ENCODE peak calls at places on chromosomes 13 and 19, in four cellular contexts. K, Z, N and V are unnamed samples.

GRCh38 chr19:10888421-10888866 is 17.1 kb downstream of the CARM1 start:
- DNase-seq in K (no peak), Z (no peak), N (no peak), V (no peak)

GRCh38 chr13:50224534-50224933 is 209.3 kb downstream of the KCNRG start:
- DNase-seq in K (peak), Z (no peak), N (no peak), V (no peak)

GRCh38 chr13:46051958-46052313 is 610 bp downstream of the ZC3H13 start:
- DNase-seq in K (no peak), Z (no peak), N (peak), V (no peak)

GRCh38 chr13:62687727-62688126 is 1272.1 kb upstream of the PCDH20 start:
- DNase-seq in K (no peak), Z (no peak), N (no peak), V (no peak)

GRCh38 chr19:54180691-54181091 is 7.7 kb upstream of the TMC4 start:
- DNase-seq in K (no peak), Z (no peak), N (no peak), V (no peak)

GRCh38 chr13:25874064-25874737 is 177.6 kb downstream of the SHISA2 start:
- DNase-seq in K (no peak), Z (no peak), N (no peak), V (no peak)

GRCh38 chr19:35521124-35521743 is 6.9 kb downstream of the SBSN start:
- DNase-seq in K (no peak), Z (no peak), N (no peak), V (no peak)

GRCh38 chr19:23002690-23003422 is at the start of gene ZNF728:
- DNase-seq in K (no peak), Z (no peak), N (peak), V (no peak)

GRCh38 chr13:74891610-74892009 is 590.4 kb downstream of the TBC1D4 start:
- DNase-seq in K (peak), Z (no peak), N (no peak), V (no peak)

GRCh38 chr19:16200038-16200775 is 2.5 kb downstream of the AP1M1 start:
- DNase-seq in K (peak), Z (no peak), N (peak), V (no peak)

GRCh38 chr19:58261968-58262921 is 16.5 kb upstream of the ZNF8 start:
- DNase-seq in K (peak), Z (no peak), N (no peak), V (no peak)

GRCh38 chr13:105462981-105463380 is 1072.5 kb downstream of the EFNB2 start:
- DNase-seq in K (no peak), Z (no peak), N (no peak), V (no peak)

GRCh38 chr19:55703790-55704215 is 28.8 kb downstream of the EPN1 start:
- DNase-seq in K (peak), Z (no peak), N (peak), V (peak)

GRCh38 chr13:78768950-78769349 is 110.0 kb upstream of the OBI1 start:
- DNase-seq in K (no peak), Z (no peak), N (no peak), V (no peak)

GRCh38 chr19:38687837-38688378 is 40.5 kb downstream of the ACTN4 start:
- DNase-seq in K (no peak), Z (no peak), N (no peak), V (no peak)
- H3K27ac ChIP-seq in K (peak), Z (no peak), N (peak), V (no peak)

DNA sequence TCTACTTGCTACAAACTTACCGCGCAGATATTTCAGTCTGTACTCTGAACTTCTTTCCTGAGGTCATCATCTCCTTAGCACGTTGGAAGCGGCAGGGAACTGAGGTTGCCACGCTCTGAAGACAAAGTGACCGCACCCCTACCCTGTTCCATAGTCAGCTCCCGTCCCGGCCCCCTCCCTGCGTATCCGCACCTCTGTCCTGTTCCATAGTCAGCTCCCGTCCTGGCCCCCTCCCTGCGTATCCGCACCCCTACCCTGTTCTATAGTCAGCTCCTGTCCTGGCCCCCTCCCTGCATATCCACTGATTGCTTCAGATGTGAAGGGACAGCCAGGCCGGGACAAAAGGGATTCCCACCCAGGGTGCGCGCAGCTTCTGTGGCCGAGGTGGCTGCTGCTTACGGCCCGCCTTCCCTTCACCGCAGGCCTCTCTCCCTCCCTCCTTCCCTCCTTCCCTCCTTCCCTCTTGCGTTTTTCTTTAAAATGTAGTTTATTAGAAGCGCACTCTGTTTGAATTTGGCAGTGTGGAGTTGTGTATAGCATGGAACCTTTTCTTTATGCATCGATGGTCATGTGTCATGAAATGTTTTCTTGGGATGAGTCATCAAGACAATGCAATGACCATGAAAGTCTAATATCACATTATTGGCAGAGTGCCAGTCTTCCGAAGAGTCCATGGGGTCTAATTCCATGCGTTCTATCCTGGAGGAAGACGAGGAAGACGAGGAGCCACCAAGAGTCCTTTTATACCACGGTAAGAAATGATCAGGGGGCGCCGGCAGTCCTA is 21.9 kb upstream of the NDUFS7 start:
- DNase-seq in K (peak), Z (no peak), N (no peak), V (no peak)
- H3K4me3 ChIP-seq in K (peak), Z (no peak), N (no peak), V (no peak)

DNA sequence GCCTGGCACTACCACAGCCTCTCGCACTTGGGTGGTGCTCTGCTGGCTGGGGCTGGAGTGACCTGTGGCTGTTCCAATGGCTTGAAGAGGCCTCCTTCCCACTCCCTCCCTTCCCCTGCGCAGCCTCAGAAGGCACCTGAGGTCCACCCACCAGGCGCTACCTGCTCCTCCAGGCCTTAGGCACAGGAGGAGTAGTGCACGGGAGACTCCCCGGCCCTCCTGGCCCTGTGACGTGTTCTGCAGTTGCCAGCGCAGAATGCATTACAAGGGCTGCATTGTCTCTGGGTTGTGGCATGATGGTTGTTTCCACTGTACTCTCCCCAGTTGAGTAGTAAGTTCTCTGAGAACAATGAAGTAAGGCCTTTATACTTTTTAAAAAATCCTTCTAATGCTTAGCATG is 128.6 kb downstream of the TEX29 start:
- DNase-seq in K (no peak), Z (no peak), N (no peak), V (no peak)
- H3K27ac ChIP-seq in K (no peak), Z (no peak), N (no peak), V (no peak)

DNA sequence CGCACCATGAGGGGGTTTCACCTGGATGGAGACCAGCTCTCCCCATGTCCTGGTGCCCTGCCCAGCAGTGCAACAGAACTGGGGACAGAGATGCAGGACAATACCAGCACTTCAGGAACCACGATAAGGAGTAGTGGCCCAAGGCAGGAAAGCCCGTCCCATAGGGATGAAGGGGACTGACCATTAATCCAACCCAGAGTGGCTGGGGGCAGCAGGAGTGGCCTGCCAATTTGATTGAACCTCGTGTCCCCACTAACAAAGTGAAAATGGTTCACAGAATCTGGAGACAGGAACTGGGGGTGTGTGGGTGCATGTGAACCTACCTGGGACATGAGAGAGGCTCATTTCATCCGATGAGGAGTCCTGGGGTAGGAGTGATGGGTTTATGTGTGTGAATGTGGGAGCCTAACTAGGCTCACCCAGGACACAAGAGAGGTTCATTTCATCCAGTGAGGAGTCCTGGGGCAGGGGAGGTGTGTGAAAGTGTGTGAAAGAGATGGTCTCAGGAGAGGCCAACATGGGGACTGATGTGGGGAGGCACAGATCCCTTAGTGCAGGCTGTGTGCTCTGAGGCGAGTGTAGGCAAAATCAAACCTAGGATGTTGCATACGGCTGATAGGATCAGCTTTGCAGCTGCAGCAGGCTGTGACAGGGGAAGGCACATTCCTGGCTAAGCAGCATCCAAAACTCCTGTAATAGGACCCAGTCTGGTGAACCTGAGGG is 98.2 kb downstream of the ZNF429 start:
- DNase-seq in K (peak), Z (no peak), N (no peak), V (no peak)
- H3K4me3 ChIP-seq in K (peak), Z (peak), N (peak), V (peak)

DNA sequence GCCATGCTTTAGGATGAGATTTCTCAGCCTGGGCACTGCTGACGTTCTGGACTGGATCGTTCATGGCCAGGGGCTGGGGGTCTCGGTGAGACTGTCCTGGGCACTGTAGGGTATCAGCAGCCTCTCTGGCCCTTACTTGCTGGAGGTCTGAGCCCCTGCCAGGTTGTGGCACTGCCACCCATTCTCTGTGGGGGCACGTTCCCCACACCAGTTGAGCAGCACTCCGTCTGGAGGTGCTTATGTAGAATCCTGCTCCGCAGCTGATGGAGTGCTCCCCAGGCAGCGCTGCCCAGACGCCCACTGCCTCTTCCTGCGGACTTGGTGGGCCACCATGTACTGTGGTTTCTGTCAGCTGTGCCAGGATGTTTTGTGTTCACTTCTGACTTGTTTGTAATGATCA is 41.2 kb upstream of the TEX29 start:
- DNase-seq in K (no peak), Z (no peak), N (no peak), V (no peak)
- H3K27ac ChIP-seq in K (no peak), Z (no peak), N (no peak), V (no peak)

GRCh38 chr13:77358001-77358400 is 31.1 kb upstream of the MYCBP2 start:
- DNase-seq in K (no peak), Z (no peak), N (no peak), V (no peak)
- H3K4me3 ChIP-seq in K (no peak), Z (no peak), N (no peak), V (no peak)

GRCh38 chr13:95115525-95115924 is 185.7 kb downstream of the ABCC4 start:
- DNase-seq in K (no peak), Z (no peak), N (no peak), V (no peak)
- H3K27ac ChIP-seq in K (no peak), Z (no peak), N (no peak), V (no peak)

GRCh38 chr19:51572415-51572814 is 1.3 kb downstream of the ZNF175 start:
- DNase-seq in K (peak), Z (no peak), N (no peak), V (no peak)
- H3K4me3 ChIP-seq in K (peak), Z (no peak), N (no peak), V (peak)